ENCODE peak calls at places on chromosomes 5 and 9, in nine cellular contexts. C, G, V, H, Y, O, D, U and Q are unnamed samples.

GRCh38 chr5:112691758-112692157 is 45.9 kb upstream of the APC start:
- DNase-seq in C (no peak), G (no peak), V (peak), H (no peak), Y (peak), O (no peak), D (no peak), U (peak), Q (no peak)

GRCh38 chr5:23994581-23995370 is 487.4 kb downstream of the PRDM9 start:
- DNase-seq in C (no peak), G (no peak), V (no peak), H (no peak), Y (peak), O (peak), D (no peak), U (no peak), Q (no peak)

GRCh38 chr5:4246447-4246846 is 650.8 kb downstream of the IRX1 start:
- DNase-seq in C (no peak), G (no peak), V (no peak), H (no peak), Y (no peak), O (no peak), D (no peak), U (no peak), Q (no peak)

GRCh38 chr9:70450735-70451134 is 36.3 kb upstream of the KLF9 start:
- DNase-seq in C (no peak), G (no peak), V (no peak), H (no peak), Y (no peak), O (no peak), D (no peak), U (no peak), Q (no peak)

GRCh38 chr5:62486672-62487071 is 74.1 kb downstream of the IPO11 start:
- DNase-seq in C (no peak), G (no peak), V (no peak), H (no peak), Y (no peak), O (no peak), D (no peak), U (no peak), Q (no peak)

GRCh38 chr5:112006721-112007120 is 249.7 kb upstream of the NREP start:
- DNase-seq in C (no peak), G (peak), V (no peak), H (no peak), Y (no peak), O (no peak), D (no peak), U (no peak), Q (no peak)

GRCh38 chr5:54404568-54404967 is 50.9 kb upstream of the HSPB3 start:
- DNase-seq in C (no peak), G (no peak), V (no peak), H (no peak), Y (no peak), O (no peak), D (no peak), U (no peak), Q (no peak)

GRCh38 chr9:137426018-137426681 is 3.0 kb downstream of the NOXA1 start:
- DNase-seq in C (no peak), G (no peak), V (no peak), H (no peak), Y (no peak), O (no peak), D (no peak), U (no peak), Q (no peak)

GRCh38 chr9:130304141-130304540 is 38.6 kb downstream of the HMCN2 start:
- DNase-seq in C (no peak), G (peak), V (no peak), H (no peak), Y (no peak), O (no peak), D (no peak), U (no peak), Q (no peak)

GRCh38 chr9:137301086-137301947 is 754 bp downstream of the NRARP start:
- DNase-seq in C (peak), G (no peak), V (peak), H (peak), Y (peak), O (no peak), D (no peak), U (no peak), Q (no peak)

GRCh38 chr9:79580065-79580464 is 8.3 kb downstream of the TLE4 start:
- DNase-seq in C (no peak), G (no peak), V (no peak), H (no peak), Y (no peak), O (no peak), D (no peak), U (no peak), Q (no peak)

GRCh38 chr9:128026255-128027165 is 40.6 kb downstream of the NAIF1 start:
- DNase-seq in C (no peak), G (no peak), V (peak), H (peak), Y (no peak), O (no peak), D (peak), U (peak), Q (no peak)

GRCh38 chr5:150347003-150347402 is 10.5 kb upstream of the TCOF1 start:
- DNase-seq in C (no peak), G (no peak), V (no peak), H (no peak), Y (no peak), O (no peak), D (no peak), U (no peak), Q (no peak)

GRCh38 chr5:159047081-159047480 is 52.6 kb downstream of the EBF1 start:
- DNase-seq in C (no peak), G (no peak), V (no peak), H (no peak), Y (no peak), O (no peak), D (no peak), U (no peak), Q (no peak)

GRCh38 chr9:95796029-95796428 is 79.5 kb upstream of the ERCC6L2 start:
- DNase-seq in C (no peak), G (no peak), V (no peak), H (no peak), Y (no peak), O (no peak), D (no peak), U (no peak), Q (no peak)

GRCh38 chr5:138632900-138633489 is 57.8 kb upstream of the HSPA9 start:
- DNase-seq in C (peak), G (peak), V (peak), H (no peak), Y (peak), O (peak), D (no peak), U (peak), Q (peak)

GRCh38 chr5:65299841-65300240 is 181.9 kb downstream of the ADAMTS6 start:
- DNase-seq in C (no peak), G (peak), V (no peak), H (no peak), Y (no peak), O (no peak), D (no peak), U (no peak), Q (no peak)

GRCh38 chr5:78109891-78110324 is 184.6 kb downstream of the AP3B1 start:
- DNase-seq in C (no peak), G (no peak), V (no peak), H (no peak), Y (no peak), O (no peak), D (no peak), U (no peak), Q (no peak)

GRCh38 chr5:55159763-55160492 is at the start of gene GPX8:
- DNase-seq in C (peak), G (peak), V (peak), H (no peak), Y (peak), O (peak), D (no peak), U (no peak), Q (no peak)

GRCh38 chr5:4584982-4585381 is 555.1 kb upstream of the ADAMTS16 start:
- DNase-seq in C (no peak), G (no peak), V (no peak), H (no peak), Y (no peak), O (no peak), D (no peak), U (no peak), Q (no peak)

GRCh38 chr5:113330533-113331200 is 104.1 kb downstream of the TSSK1B start:
- DNase-seq in C (no peak), G (peak), V (peak), H (no peak), Y (peak), O (peak), D (no peak), U (no peak), Q (no peak)

GRCh38 chr9:79012561-79012960 is 559.2 kb upstream of the TLE4 start:
- DNase-seq in C (no peak), G (peak), V (no peak), H (no peak), Y (no peak), O (no peak), D (no peak), U (no peak), Q (no peak)

GRCh38 chr9:120397453-120397852 is 182.5 kb downstream of the CDK5RAP2 start:
- DNase-seq in C (no peak), G (no peak), V (no peak), H (no peak), Y (no peak), O (no peak), D (no peak), U (no peak), Q (no peak)

GRCh38 chr9:31336391-31336790 is 1048.1 kb upstream of the ACO1 start:
- DNase-seq in C (no peak), G (no peak), V (no peak), H (no peak), Y (no peak), O (no peak), D (no peak), U (no peak), Q (no peak)

GRCh38 chr9:136031741-136032638 is 63.1 kb downstream of the NACC2 start:
- DNase-seq in C (no peak), G (no peak), V (no peak), H (no peak), Y (no peak), O (no peak), D (no peak), U (no peak), Q (no peak)

GRCh38 chr5:180515294-180515693 is 21.1 kb downstream of the CNOT6 start:
- DNase-seq in C (no peak), G (no peak), V (no peak), H (no peak), Y (no peak), O (no peak), D (no peak), U (no peak), Q (no peak)

GRCh38 chr9:3398232-3398648 is 127.6 kb downstream of the RFX3 start:
- DNase-seq in C (no peak), G (no peak), V (peak), H (no peak), Y (no peak), O (no peak), D (no peak), U (no peak), Q (no peak)

GRCh38 chr5:135307143-135307903 is 91.7 kb downstream of the MACROH2A1 start:
- DNase-seq in C (peak), G (no peak), V (no peak), H (no peak), Y (no peak), O (no peak), D (no peak), U (no peak), Q (no peak)

GRCh38 chr5:15850939-15851341 is 328.7 kb downstream of the MARCHF11 start:
- DNase-seq in C (no peak), G (no peak), V (no peak), H (no peak), Y (no peak), O (no peak), D (no peak), U (no peak), Q (no peak)

GRCh38 chr5:41246376-41246775 is 33.0 kb upstream of the C6 start:
- DNase-seq in C (no peak), G (peak), V (no peak), H (no peak), Y (no peak), O (no peak), D (no peak), U (no peak), Q (no peak)

GRCh38 chr9:104895572-104895971 is 32.4 kb downstream of the ABCA1 start:
- DNase-seq in C (no peak), G (peak), V (no peak), H (no peak), Y (no peak), O (no peak), D (no peak), U (no peak), Q (no peak)

GRCh38 chr5:159548517-159548916 is 218.2 kb upstream of the IL12B start:
- DNase-seq in C (no peak), G (no peak), V (no peak), H (no peak), Y (no peak), O (no peak), D (no peak), U (no peak), Q (no peak)

GRCh38 chr9:27183701-27184100 is 74.7 kb downstream of the TEK start:
- DNase-seq in C (no peak), G (peak), V (no peak), H (no peak), Y (no peak), O (no peak), D (no peak), U (no peak), Q (no peak)

GRCh38 chr9:137247135-137247915 is 3.8 kb upstream of the STPG3 start:
- DNase-seq in C (no peak), G (no peak), V (no peak), H (no peak), Y (no peak), O (no peak), D (no peak), U (no peak), Q (no peak)

GRCh38 chr9:125749287-125749935 is 2.2 kb downstream of the PBX3 start:
- DNase-seq in C (no peak), G (no peak), V (no peak), H (no peak), Y (no peak), O (no peak), D (no peak), U (no peak), Q (no peak)

GRCh38 chr5:58545912-58546311 is 37.0 kb upstream of the RAB3C start:
- DNase-seq in C (no peak), G (no peak), V (no peak), H (no peak), Y (no peak), O (no peak), D (no peak), U (no peak), Q (no peak)